ENCODE peak calls at places on chromosomes 6 and 20, in six cellular contexts. H is suprapubic skin; J is SK-N-SH; O is psoas muscle; Y is GM12878; P is CD8-positive, alpha-beta T cell. Q is an unnamed sample.

GRCh38 chr20:37868998-37869861 is 33.7 kb upstream of the VSTM2L start:
- DNase-seq in H (no peak), J (peak), O (no peak), Y (no peak), P (no peak), Q (no peak)

GRCh38 chr6:106519460-106520394 is 109.6 kb downstream of the RTN4IP1 start:
- DNase-seq in H (no peak), J (no peak), O (peak), Y (peak), P (peak), Q (no peak)

GRCh38 chr6:25499851-25500250 is 152.2 kb upstream of the SCGN start:
- DNase-seq in H (no peak), J (no peak), O (no peak), Y (no peak), P (no peak), Q (no peak)

GRCh38 chr6:31420546-31420945 is 17.2 kb downstream of the MICA start:
- DNase-seq in H (no peak), J (no peak), O (no peak), Y (no peak), P (no peak), Q (no peak)

GRCh38 chr6:40672118-40672517 is 85.0 kb upstream of the LRFN2 start:
- DNase-seq in H (no peak), J (peak), O (no peak), Y (no peak), P (no peak), Q (no peak)

GRCh38 chr6:150091466-150091865 is 22.5 kb upstream of the ULBP3 start:
- DNase-seq in H (no peak), J (no peak), O (no peak), Y (no peak), P (no peak), Q (peak)

GRCh38 chr20:36408219-36408618 is 102.1 kb downstream of the DLGAP4 start:
- DNase-seq in H (no peak), J (peak), O (no peak), Y (no peak), P (no peak), Q (no peak)

GRCh38 chr6:37851997-37852524 is 32.5 kb downstream of the ZFAND3 start:
- DNase-seq in H (no peak), J (no peak), O (no peak), Y (no peak), P (no peak), Q (no peak)

GRCh38 chr20:62876826-62877728 is 15.5 kb upstream of the TCFL5 start:
- DNase-seq in H (peak), J (peak), O (peak), Y (no peak), P (no peak), Q (peak)

GRCh38 chr6:75128881-75129570 is 76.8 kb downstream of the COL12A1 start:
- DNase-seq in H (no peak), J (no peak), O (no peak), Y (no peak), P (no peak), Q (no peak)

GRCh38 chr20:34995192-34995591 is 39.5 kb downstream of the MYH7B start:
- DNase-seq in H (no peak), J (no peak), O (no peak), Y (no peak), P (no peak), Q (no peak)

GRCh38 chr20:34992751-34993417 is 37.2 kb downstream of the MYH7B start:
- DNase-seq in H (no peak), J (no peak), O (no peak), Y (no peak), P (no peak), Q (no peak)

GRCh38 chr20:34995696-34996095 is 40.0 kb downstream of the MYH7B start:
- DNase-seq in H (no peak), J (no peak), O (no peak), Y (no peak), P (no peak), Q (no peak)

GRCh38 chr20:34993941-34994508 is 38.4 kb downstream of the MYH7B start:
- DNase-seq in H (no peak), J (no peak), O (no peak), Y (no peak), P (no peak), Q (no peak)

DNA sequence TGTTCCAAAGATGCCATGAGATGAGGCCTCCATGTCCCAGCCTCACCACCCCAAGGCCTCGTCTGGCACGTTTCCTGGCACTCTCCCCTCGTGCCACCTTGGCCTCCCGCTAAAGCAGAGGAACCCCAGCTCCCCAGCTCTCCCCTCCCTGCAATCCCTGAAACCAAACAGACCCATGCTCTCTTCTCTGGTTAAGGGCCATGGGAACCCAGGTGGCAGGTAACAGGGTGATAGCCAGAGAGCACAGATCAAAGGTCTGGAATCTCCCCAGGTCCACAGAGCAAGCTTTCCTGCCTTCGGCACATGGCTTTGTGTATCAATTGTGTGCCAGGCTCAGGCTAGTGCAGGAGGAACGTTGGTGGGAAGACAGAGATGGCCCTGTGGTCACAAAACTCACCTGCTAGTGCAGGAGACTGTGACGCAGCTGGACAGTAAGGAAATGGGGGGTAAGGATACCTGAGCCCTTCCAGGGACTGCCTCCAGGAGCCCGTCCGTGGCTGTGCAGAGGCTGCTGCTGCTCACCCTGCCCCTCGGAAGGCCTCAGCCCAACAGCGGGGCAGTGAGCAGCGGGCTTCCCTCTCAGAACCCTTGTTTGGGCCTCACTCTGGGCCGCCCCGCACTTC is 39.0 kb downstream of the MYH7B start:
- DNase-seq in H (no peak), J (no peak), O (no peak), Y (no peak), P (no peak), Q (no peak)
- TF ChIP-seq CTCF in H (no peak), J (no peak), O (no peak), Y (no peak), P (no peak), Q (no peak)

DNA sequence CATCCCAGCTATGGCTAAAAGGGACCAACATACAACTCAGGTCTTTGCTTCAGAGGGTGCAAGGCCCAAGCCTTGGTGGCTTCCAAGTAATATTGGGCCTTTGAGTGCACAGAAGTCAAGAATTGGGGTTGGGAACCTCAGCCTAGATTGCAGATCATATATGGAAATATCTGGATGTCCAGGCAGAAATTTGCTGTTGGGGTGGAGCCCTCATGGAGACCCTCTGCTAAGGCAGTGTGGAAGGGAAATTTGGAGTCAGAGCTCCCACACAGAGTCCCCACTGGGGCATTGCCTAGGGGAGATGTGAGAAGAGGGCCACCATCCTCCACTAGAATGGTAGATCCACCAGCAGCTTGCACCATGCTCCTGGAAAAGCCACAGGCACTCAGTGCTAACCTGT is 123.5 kb downstream of the PRL start:
- DNase-seq in H (no peak), J (no peak), O (no peak), Y (no peak), P (no peak), Q (no peak)
- H3K4me3 ChIP-seq in H (no peak), J (peak), O (no peak), Y (no peak), P (no peak), Q (no peak)

GRCh38 chr6:13260831-13261230 is 67.5 kb downstream of the TBC1D7 start:
- DNase-seq in H (no peak), J (no peak), O (no peak), Y (peak), P (no peak), Q (no peak)

GRCh38 chr6:13260116-13260598 is 68.2 kb downstream of the TBC1D7 start:
- DNase-seq in H (no peak), J (no peak), O (no peak), Y (no peak), P (no peak), Q (no peak)

GRCh38 chr6:13262302-13263006 is 65.9 kb downstream of the TBC1D7 start:
- DNase-seq in H (no peak), J (no peak), O (no peak), Y (no peak), P (no peak), Q (no peak)

GRCh38 chr6:13259393-13259792 is 68.9 kb downstream of the TBC1D7 start:
- DNase-seq in H (no peak), J (no peak), O (no peak), Y (peak), P (no peak), Q (no peak)

GRCh38 chr6:13261464-13261994 is 66.8 kb downstream of the TBC1D7 start:
- DNase-seq in H (no peak), J (no peak), O (no peak), Y (peak), P (no peak), Q (no peak)
- H3K27ac ChIP-seq in H (no peak), J (no peak), O (no peak), Y (peak), P (no peak), Q (no peak)

DNA sequence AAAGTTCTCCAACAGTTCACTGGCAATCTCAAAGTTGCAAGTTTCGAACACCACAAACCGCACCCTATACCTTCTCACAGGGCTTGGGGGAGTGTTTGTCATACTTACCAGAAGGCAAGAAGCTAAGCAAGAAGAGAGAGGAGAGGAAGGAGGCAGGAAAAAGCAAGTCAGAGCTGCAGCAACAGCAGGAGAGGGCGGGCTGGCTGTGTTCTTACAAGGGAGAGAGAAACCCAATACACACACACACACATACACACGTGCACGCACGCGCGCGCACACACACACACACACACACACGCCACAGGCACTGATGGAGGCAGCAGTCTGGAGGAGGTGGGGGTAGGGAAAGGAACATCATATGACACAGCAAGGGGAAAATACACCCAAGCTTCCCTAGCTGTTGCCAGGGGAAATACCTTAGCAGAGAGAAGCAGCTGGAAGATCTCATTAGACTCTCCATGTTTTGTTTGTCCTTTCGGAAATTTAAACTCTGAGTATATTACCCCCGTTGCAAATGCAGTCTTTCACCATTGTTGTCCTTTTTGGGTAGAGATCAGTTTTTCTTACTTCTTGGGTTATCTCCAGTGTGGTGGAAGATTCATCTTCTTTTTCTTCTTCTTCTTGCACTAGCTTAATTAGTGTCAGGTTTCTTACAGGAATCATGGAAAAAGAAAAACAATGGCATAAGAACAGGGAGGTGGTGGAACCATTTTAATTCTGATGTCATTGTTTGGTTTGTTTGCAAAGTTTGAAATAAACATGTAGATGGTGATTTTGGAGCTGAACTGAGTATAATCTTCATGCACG is at the start of gene TXLNB:
- DNase-seq in H (peak), J (no peak), O (peak), Y (peak), P (peak), Q (peak)
- TF ChIP-seq CTCF in H (no peak), J (no peak), O (no peak), Y (no peak), P (no peak), Q (no peak)